ENCODE peak calls at places on chromosomes 4 and X, in ten cellular contexts. J, R, U, D, A, E, G, N, B and O are unnamed samples.

GRCh38 chr4:87119965-87120364 is 100.5 kb downstream of the KLHL8 start:
- DNase-seq in J (no peak), R (no peak), U (no peak), D (no peak), A (no peak), E (no peak), G (no peak), N (no peak), B (no peak), O (no peak)

GRCh38 chr4:152185786-152186540 is 349.9 kb downstream of the FBXW7 start:
- DNase-seq in J (no peak), R (no peak), U (no peak), D (no peak), A (no peak), E (no peak), G (no peak), N (no peak), B (no peak), O (no peak)

GRCh38 chrX:72409993-72410392 is 104.3 kb upstream of the CITED1 start:
- DNase-seq in J (no peak), R (no peak), U (no peak), D (no peak), A (no peak), E (no peak), G (no peak), N (no peak), B (no peak), O (no peak)

GRCh38 chr4:10116625-10117423 is at the start of gene WDR1:
- DNase-seq in J (peak), R (peak), U (peak), D (peak), A (peak), E (peak), G (peak), N (peak), B (peak), O (peak)

GRCh38 chr4:41456559-41457101 is 81.3 kb upstream of the LIMCH1 start:
- DNase-seq in J (no peak), R (no peak), U (no peak), D (no peak), A (no peak), E (no peak), G (no peak), N (no peak), B (no peak), O (no peak)

GRCh38 chrX:45191383-45191782 is 9.3 kb downstream of the DIPK2B start:
- DNase-seq in J (no peak), R (no peak), U (no peak), D (no peak), A (no peak), E (no peak), G (no peak), N (no peak), B (no peak), O (no peak)

GRCh38 chrX:110509778-110510510 is 151.3 kb downstream of the RTL9 start:
- DNase-seq in J (peak), R (peak), U (no peak), D (no peak), A (no peak), E (peak), G (no peak), N (no peak), B (no peak), O (no peak)

GRCh38 chr4:55358668-55359067 is 12.6 kb downstream of the SRD5A3 start:
- DNase-seq in J (peak), R (peak), U (no peak), D (no peak), A (no peak), E (peak), G (no peak), N (peak), B (no peak), O (no peak)

GRCh38 chr4:153513596-153513995 is 47.4 kb downstream of the TMEM131L start:
- DNase-seq in J (peak), R (peak), U (no peak), D (no peak), A (no peak), E (peak), G (no peak), N (peak), B (no peak), O (no peak)

GRCh38 chrX:79167437-79167836 is 22.9 kb downstream of the GPR174 start:
- DNase-seq in J (no peak), R (no peak), U (no peak), D (no peak), A (no peak), E (no peak), G (no peak), N (no peak), B (no peak), O (no peak)

GRCh38 chrX:332916-333610 is 14.5 kb upstream of the GTPBP6 start:
- DNase-seq in J (no peak), R (no peak), U (no peak), D (peak), A (no peak), E (no peak), G (no peak), N (no peak), B (no peak), O (no peak)

GRCh38 chr4:109406337-109406931 is 27.2 kb upstream of the SEC24B start:
- DNase-seq in J (peak), R (peak), U (no peak), D (no peak), A (no peak), E (peak), G (peak), N (peak), B (no peak), O (peak)

GRCh38 chr4:39637572-39638357 is 900 bp downstream of the SMIM14 start:
- DNase-seq in J (no peak), R (peak), U (peak), D (peak), A (peak), E (peak), G (peak), N (peak), B (peak), O (no peak)

GRCh38 chr4:122739174-122739573 is 6.7 kb downstream of the BBS12 start:
- DNase-seq in J (peak), R (peak), U (no peak), D (no peak), A (no peak), E (peak), G (no peak), N (peak), B (no peak), O (no peak)

GRCh38 chr4:121736735-121737351 is 28.1 kb downstream of the SMIM43 start:
- DNase-seq in J (no peak), R (peak), U (no peak), D (no peak), A (no peak), E (peak), G (peak), N (peak), B (no peak), O (no peak)

GRCh38 chrX:118152721-118153120 is 36.1 kb upstream of the KLHL13 start:
- DNase-seq in J (no peak), R (no peak), U (no peak), D (no peak), A (no peak), E (no peak), G (no peak), N (no peak), B (no peak), O (no peak)

GRCh38 chr4:75142850-75143249 is 209.9 kb downstream of the PARM1 start:
- DNase-seq in J (no peak), R (no peak), U (no peak), D (no peak), A (no peak), E (no peak), G (no peak), N (peak), B (no peak), O (no peak)

GRCh38 chrX:14051416-14051815 is 21.7 kb upstream of the GEMIN8 start:
- DNase-seq in J (no peak), R (peak), U (no peak), D (no peak), A (no peak), E (no peak), G (no peak), N (no peak), B (no peak), O (no peak)

GRCh38 chrX:55907968-55908607 is 190.5 kb downstream of the RRAGB start:
- DNase-seq in J (no peak), R (peak), U (peak), D (peak), A (peak), E (peak), G (peak), N (no peak), B (peak), O (no peak)

GRCh38 chrX:45449982-45450381 is 249.3 kb upstream of the DIPK2B start:
- DNase-seq in J (no peak), R (peak), U (no peak), D (no peak), A (no peak), E (peak), G (no peak), N (no peak), B (no peak), O (no peak)

GRCh38 chrX:119684916-119685224 is 8.1 kb downstream of the SEPTIN6 start:
- DNase-seq in J (no peak), R (peak), U (no peak), D (no peak), A (no peak), E (no peak), G (no peak), N (no peak), B (no peak), O (no peak)

GRCh38 chr4:153792007-153792892 is 3.4 kb upstream of the SFRP2 start:
- DNase-seq in J (no peak), R (peak), U (peak), D (peak), A (peak), E (peak), G (no peak), N (no peak), B (peak), O (no peak)

GRCh38 chrX:133608406-133608805 is 193.1 kb upstream of the GPC4 start:
- DNase-seq in J (peak), R (peak), U (no peak), D (no peak), A (no peak), E (peak), G (peak), N (peak), B (no peak), O (no peak)

GRCh38 chr4:6427439-6428090 is 44.8 kb downstream of the PPP2R2C start:
- DNase-seq in J (no peak), R (no peak), U (no peak), D (no peak), A (no peak), E (no peak), G (no peak), N (no peak), B (no peak), O (no peak)

GRCh38 chrX:129957241-129958099 is 25.0 kb upstream of the BCORL1 start:
- DNase-seq in J (no peak), R (peak), U (peak), D (peak), A (peak), E (peak), G (peak), N (peak), B (no peak), O (no peak)

GRCh38 chr4:5839751-5840674 is 52.9 kb downstream of the CRMP1 start:
- DNase-seq in J (no peak), R (no peak), U (peak), D (no peak), A (peak), E (peak), G (no peak), N (no peak), B (no peak), O (no peak)

GRCh38 chr4:173046818-173047217 is 121.8 kb upstream of the GALNT7 start:
- DNase-seq in J (no peak), R (peak), U (no peak), D (no peak), A (no peak), E (no peak), G (no peak), N (peak), B (no peak), O (peak)

GRCh38 chrX:114181195-114181594 is 402.7 kb upstream of the HTR2C start:
- DNase-seq in J (no peak), R (no peak), U (no peak), D (no peak), A (no peak), E (no peak), G (no peak), N (no peak), B (no peak), O (no peak)

GRCh38 chr4:169438057-169438480 is 167.3 kb upstream of the SH3RF1 start:
- DNase-seq in J (no peak), R (no peak), U (no peak), D (no peak), A (no peak), E (no peak), G (no peak), N (no peak), B (no peak), O (no peak)

GRCh38 chr4:84837751-84838150 is 128.7 kb downstream of the WDFY3 start:
- DNase-seq in J (no peak), R (no peak), U (no peak), D (no peak), A (no peak), E (no peak), G (no peak), N (peak), B (no peak), O (no peak)

GRCh38 chrX:50765986-50766385 is 48.0 kb downstream of the SHROOM4 start:
- DNase-seq in J (no peak), R (no peak), U (no peak), D (no peak), A (no peak), E (no peak), G (no peak), N (no peak), B (no peak), O (no peak)

GRCh38 chr4:83569967-83570366 is 34.1 kb downstream of the GPAT3 start:
- DNase-seq in J (no peak), R (no peak), U (no peak), D (no peak), A (no peak), E (no peak), G (no peak), N (no peak), B (no peak), O (no peak)

GRCh38 chr4:119310826-119311225 is 11.1 kb downstream of the FABP2 start:
- DNase-seq in J (no peak), R (no peak), U (no peak), D (no peak), A (no peak), E (no peak), G (no peak), N (peak), B (no peak), O (no peak)

GRCh38 chrX:30713061-30713525 is 59.9 kb downstream of the GK start:
- DNase-seq in J (peak), R (peak), U (peak), D (peak), A (peak), E (peak), G (peak), N (peak), B (no peak), O (peak)

GRCh38 chrX:140087865-140088264 is 122.5 kb upstream of the CXorf66 start:
- DNase-seq in J (no peak), R (no peak), U (no peak), D (no peak), A (no peak), E (no peak), G (no peak), N (no peak), B (no peak), O (no peak)

GRCh38 chr4:182248295-182248694 is 5.1 kb downstream of the TENM3 start:
- DNase-seq in J (no peak), R (no peak), U (no peak), D (no peak), A (no peak), E (no peak), G (no peak), N (no peak), B (no peak), O (no peak)

GRCh38 chr4:38565271-38566199 is 98.5 kb upstream of the KLF3 start:
- DNase-seq in J (no peak), R (peak), U (no peak), D (no peak), A (peak), E (peak), G (no peak), N (peak), B (peak), O (no peak)

GRCh38 chr4:139736661-139737060 is 71.0 kb downstream of the MGST2 start:
- DNase-seq in J (no peak), R (peak), U (no peak), D (no peak), A (no peak), E (peak), G (no peak), N (no peak), B (no peak), O (no peak)

GRCh38 chr4:139736257-139736626 is 70.6 kb downstream of the MGST2 start:
- DNase-seq in J (no peak), R (peak), U (no peak), D (no peak), A (no peak), E (no peak), G (no peak), N (no peak), B (no peak), O (no peak)

GRCh38 chr4:139734201-139734874 is 68.7 kb downstream of the MGST2 start:
- DNase-seq in J (peak), R (peak), U (peak), D (no peak), A (no peak), E (peak), G (no peak), N (peak), B (peak), O (no peak)

GRCh38 chr4:139734875-139735380 is 69.3 kb downstream of the MGST2 start:
- DNase-seq in J (peak), R (peak), U (peak), D (peak), A (peak), E (peak), G (peak), N (peak), B (peak), O (peak)

DNA sequence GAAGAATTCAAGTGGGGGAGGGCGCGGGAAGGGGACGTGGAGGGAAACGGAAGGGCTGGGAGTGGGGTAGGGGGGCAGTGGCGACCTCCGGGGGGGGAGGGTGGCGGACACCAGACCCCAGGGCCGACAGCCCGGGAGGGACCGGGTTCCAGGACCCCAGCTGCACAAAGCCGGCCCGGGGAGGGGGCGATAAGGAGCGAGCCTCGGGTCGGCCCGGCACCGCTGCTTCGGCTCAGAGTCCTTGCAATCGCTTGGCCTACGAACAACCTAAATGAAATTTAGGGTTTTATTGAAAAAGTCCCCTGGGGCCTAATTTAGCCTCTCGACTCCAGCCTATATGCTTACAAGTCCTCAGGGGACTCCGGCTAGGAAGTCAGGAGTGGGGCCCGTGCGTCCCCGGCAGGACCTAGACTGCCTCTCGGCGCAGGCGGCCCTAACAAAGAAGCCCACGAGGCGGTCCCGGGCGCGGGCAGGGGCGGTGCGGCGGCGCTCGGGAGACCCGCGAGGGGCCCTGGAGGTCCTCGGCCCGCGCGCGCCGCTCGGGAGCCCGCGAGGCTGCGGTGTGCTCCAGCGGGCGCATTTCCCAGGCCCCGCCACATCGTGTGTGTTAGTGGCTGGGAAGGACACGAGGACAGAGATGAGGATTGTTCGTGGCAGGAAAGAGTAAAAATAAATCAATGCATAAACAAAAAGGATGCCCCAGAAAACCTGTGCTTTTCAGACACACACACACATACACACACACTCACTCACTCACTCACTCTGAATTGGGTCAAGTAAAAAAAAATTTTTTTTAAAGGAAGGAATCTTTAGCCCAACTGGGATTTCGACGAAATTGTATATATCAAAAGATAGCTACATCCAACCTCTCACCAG is 70.0 kb downstream of the MGST2 start:
- DNase-seq in J (no peak), R (peak), U (peak), D (peak), A (no peak), E (peak), G (no peak), N (no peak), B (no peak), O (no peak)
- H3K4me3 ChIP-seq in J (peak), R (peak), U (peak), D (peak), A (peak), E (peak), G (peak), N (peak), B (peak), O (peak)

GRCh38 chr4:100117749-100118148 is 72.5 kb downstream of the DDIT4L start:
- DNase-seq in J (no peak), R (no peak), U (no peak), D (no peak), A (no peak), E (peak), G (no peak), N (no peak), B (no peak), O (no peak)
- TF ChIP-seq CTCF in J (peak), R (peak), U (no peak), D (no peak), A (no peak), E (peak), G (no peak), N (peak), B (no peak), O (no peak)

GRCh38 chr4:52076731-52077130 is 25.6 kb downstream of the SPATA18 start:
- DNase-seq in J (no peak), R (peak), U (no peak), D (no peak), A (no peak), E (peak), G (no peak), N (no peak), B (no peak), O (no peak)
- H3K4me3 ChIP-seq in J (no peak), R (no peak), U (no peak), D (no peak), A (no peak), E (peak), G (no peak), N (no peak), B (no peak), O (peak)

GRCh38 chrX:106220177-106220576 is 52.1 kb downstream of the PWWP3B start:
- DNase-seq in J (no peak), R (peak), U (no peak), D (no peak), A (no peak), E (peak), G (no peak), N (no peak), B (no peak), O (no peak)
- TF ChIP-seq CTCF in J (peak), R (no peak), U (no peak), D (no peak), A (peak), E (peak), G (peak), N (no peak), B (no peak), O (peak)

GRCh38 chr4:48963042-48963679 is 22.9 kb upstream of the CWH43 start:
- DNase-seq in J (peak), R (peak), U (peak), D (peak), A (peak), E (peak), G (peak), N (peak), B (peak), O (no peak)

GRCh38 chr4:48970471-48970921 is 15.6 kb upstream of the CWH43 start:
- DNase-seq in J (peak), R (peak), U (no peak), D (no peak), A (no peak), E (no peak), G (no peak), N (peak), B (no peak), O (no peak)

GRCh38 chr4:48967626-48968025 is 18.4 kb upstream of the CWH43 start:
- DNase-seq in J (no peak), R (peak), U (no peak), D (no peak), A (no peak), E (no peak), G (no peak), N (peak), B (no peak), O (no peak)

GRCh38 chr4:48968814-48969213 is 17.3 kb upstream of the CWH43 start:
- DNase-seq in J (peak), R (peak), U (no peak), D (no peak), A (no peak), E (peak), G (no peak), N (peak), B (no peak), O (no peak)

DNA sequence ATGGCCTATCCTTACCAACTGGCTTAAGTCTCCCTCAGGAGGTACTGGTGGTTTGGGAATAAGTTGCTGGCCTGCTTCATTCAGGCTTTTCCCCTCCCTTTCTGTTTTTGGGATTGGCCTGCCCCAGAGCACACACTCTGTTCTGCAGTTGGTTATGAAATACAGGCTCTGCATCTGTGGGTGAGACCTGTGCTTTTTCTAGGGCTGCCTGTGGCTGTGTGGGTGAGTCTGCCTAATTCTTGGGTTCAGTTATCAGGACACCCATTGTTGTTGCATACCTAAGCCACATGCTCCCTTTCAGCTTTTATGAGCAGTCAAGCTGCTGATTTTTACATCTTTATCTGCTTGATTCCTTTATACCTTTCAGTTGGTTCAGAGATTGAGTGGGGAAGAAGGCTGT is 19.0 kb upstream of the CWH43 start:
- DNase-seq in J (no peak), R (no peak), U (no peak), D (no peak), A (no peak), E (no peak), G (no peak), N (peak), B (no peak), O (no peak)
- H3K4me3 ChIP-seq in J (no peak), R (no peak), U (no peak), D (no peak), A (no peak), E (no peak), G (no peak), N (no peak), B (no peak), O (no peak)

GRCh38 chr4:186366326-186366725 is 100.3 kb downstream of the F11 start:
- DNase-seq in J (no peak), R (no peak), U (no peak), D (no peak), A (no peak), E (no peak), G (no peak), N (no peak), B (no peak), O (no peak)
- TF ChIP-seq CTCF in J (no peak), R (no peak), U (no peak), D (no peak), A (no peak), E (no peak), G (no peak), N (no peak), B (no peak), O (no peak)